ENCODE peak calls at places on chromosomes 6 and 20, in seven cellular contexts. One of them, this sample, is unnamed.

GRCh38 chr6:100115702-100116101 is 121.7 kb upstream of the MCHR2 start:
- DNase-seq in K562: no peak
- DNase-seq in HCT116: no peak
- DNase-seq in GM12878: no peak
- DNase-seq in HepG2: no peak
- DNase-seq in SK-N-SH: no peak
- DNase-seq in H1: no peak
- DNase-seq in this sample: no peak

GRCh38 chr6:56040271-56040670 is 164.9 kb upstream of the BMP5 start:
- DNase-seq in SK-N-SH: no peak
- DNase-seq in GM12878: no peak
- DNase-seq in HCT116: no peak
- DNase-seq in H1: no peak
- DNase-seq in K562: no peak
- DNase-seq in HepG2: no peak
- DNase-seq in this sample: no peak

GRCh38 chr20:46350201-46350985 is 42.1 kb upstream of the CDH22 start:
- DNase-seq in HCT116: no peak
- DNase-seq in HepG2: no peak
- DNase-seq in GM12878: peak; percentile 54
- DNase-seq in SK-N-SH: no peak
- DNase-seq in K562: peak; percentile 91
- DNase-seq in H1: no peak
- DNase-seq in this sample: no peak

GRCh38 chr20:6635034-6635736 is 132.3 kb upstream of the BMP2 start:
- DNase-seq in HepG2: no peak
- DNase-seq in H1: no peak
- DNase-seq in GM12878: no peak
- DNase-seq in SK-N-SH: no peak
- DNase-seq in HCT116: no peak
- DNase-seq in K562: no peak
- DNase-seq in this sample: no peak

GRCh38 chr20:16378122-16378521 is 195.1 kb downstream of the KIF16B start:
- DNase-seq in GM12878: no peak
- DNase-seq in HepG2: no peak
- DNase-seq in HCT116: no peak
- DNase-seq in K562: no peak
- DNase-seq in SK-N-SH: no peak
- DNase-seq in H1: no peak
- DNase-seq in this sample: no peak

GRCh38 chr20:57596998-57597939 is 23.0 kb downstream of the ZBP1 start:
- DNase-seq in GM12878: no peak
- DNase-seq in SK-N-SH: peak; percentile 94
- DNase-seq in H1: no peak
- DNase-seq in HCT116: peak; percentile 8
- DNase-seq in HepG2: peak; percentile 43
- DNase-seq in K562: peak; percentile 80
- DNase-seq in this sample: peak; percentile 57

GRCh38 chr6:166627875-166628849 is 1.1 kb upstream of the RPS6KA2 start:
- DNase-seq in HepG2: peak; percentile 25
- DNase-seq in SK-N-SH: peak; percentile 80
- DNase-seq in K562: peak; percentile 53
- DNase-seq in GM12878: no peak
- DNase-seq in HCT116: no peak
- DNase-seq in H1: no peak
- DNase-seq in this sample: peak; percentile 36

GRCh38 chr6:45222380-45222779 is 105.8 kb upstream of the RUNX2 start:
- DNase-seq in GM12878: no peak
- DNase-seq in HepG2: no peak
- DNase-seq in K562: no peak
- DNase-seq in H1: no peak
- DNase-seq in HCT116: no peak
- DNase-seq in SK-N-SH: peak; percentile 4
- DNase-seq in this sample: no peak

GRCh38 chr6:56862415-56863175 is 92.3 kb upstream of the BEND6 start:
- DNase-seq in GM12878: no peak
- DNase-seq in K562: no peak
- DNase-seq in HCT116: no peak
- DNase-seq in HepG2: no peak
- DNase-seq in SK-N-SH: no peak
- DNase-seq in H1: no peak
- DNase-seq in this sample: no peak

GRCh38 chr20:46145646-46146045 is 27.5 kb downstream of the CD40 start:
- DNase-seq in GM12878: no peak
- DNase-seq in HCT116: no peak
- DNase-seq in HepG2: no peak
- DNase-seq in K562: no peak
- DNase-seq in H1: no peak
- DNase-seq in SK-N-SH: no peak
- DNase-seq in this sample: no peak

GRCh38 chr6:130858498-130859160 is 31.4 kb downstream of the SMLR1 start:
- DNase-seq in K562: no peak
- DNase-seq in GM12878: no peak
- DNase-seq in H1: no peak
- DNase-seq in SK-N-SH: no peak
- DNase-seq in HepG2: peak; percentile 55
- DNase-seq in HCT116: no peak
- DNase-seq in this sample: no peak

GRCh38 chr20:34337982-34338756 is 24.9 kb upstream of the ITCH start:
- DNase-seq in K562: peak; percentile 45
- DNase-seq in HCT116: no peak
- DNase-seq in GM12878: peak; percentile 62
- DNase-seq in SK-N-SH: no peak
- DNase-seq in HepG2: no peak
- DNase-seq in H1: no peak
- DNase-seq in this sample: no peak

GRCh38 chr20:33685328-33686007 is 717 bp downstream of the E2F1 start:
- DNase-seq in H1: no peak
- DNase-seq in HCT116: no peak
- DNase-seq in GM12878: peak; percentile 62
- DNase-seq in K562: peak; percentile 87
- DNase-seq in HepG2: peak; percentile 71
- DNase-seq in SK-N-SH: peak; percentile 80
- DNase-seq in this sample: peak; percentile 63

GRCh38 chr20:12670292-12670691 is 338.5 kb upstream of the SPTLC3 start:
- DNase-seq in HepG2: no peak
- DNase-seq in H1: no peak
- DNase-seq in GM12878: no peak
- DNase-seq in SK-N-SH: no peak
- DNase-seq in HCT116: no peak
- DNase-seq in K562: no peak
- DNase-seq in this sample: no peak

GRCh38 chr6:33817520-33817919 is 13.7 kb upstream of the MLN start:
- DNase-seq in H1: no peak
- DNase-seq in HepG2: no peak
- DNase-seq in K562: no peak
- DNase-seq in GM12878: no peak
- DNase-seq in SK-N-SH: no peak
- DNase-seq in HCT116: no peak
- DNase-seq in this sample: no peak

GRCh38 chr6:136737343-136738177 is 54.7 kb downstream of the MAP3K5 start:
- DNase-seq in SK-N-SH: no peak
- DNase-seq in K562: peak; percentile 90
- DNase-seq in H1: no peak
- DNase-seq in HCT116: no peak
- DNase-seq in GM12878: no peak
- DNase-seq in HepG2: no peak
- DNase-seq in this sample: no peak

GRCh38 chr6:14925627-14926026 is 320.2 kb upstream of the JARID2 start:
- DNase-seq in SK-N-SH: no peak
- DNase-seq in HCT116: no peak
- DNase-seq in HepG2: no peak
- DNase-seq in K562: no peak
- DNase-seq in H1: no peak
- DNase-seq in GM12878: no peak
- DNase-seq in this sample: no peak

GRCh38 chr6:45419574-45420082 is 41.9 kb upstream of the SUPT3H start:
- DNase-seq in GM12878: no peak
- DNase-seq in SK-N-SH: peak; percentile 55
- DNase-seq in HepG2: peak; percentile 42
- DNase-seq in HCT116: peak; percentile 65
- DNase-seq in H1: no peak
- DNase-seq in K562: peak; percentile 70
- DNase-seq in this sample: peak; percentile 54

GRCh38 chr6:45001663-45002062 is 326.5 kb upstream of the RUNX2 start:
- DNase-seq in HCT116: no peak
- DNase-seq in GM12878: peak; percentile 52
- DNase-seq in H1: no peak
- DNase-seq in K562: no peak
- DNase-seq in HepG2: no peak
- DNase-seq in SK-N-SH: no peak
- DNase-seq in this sample: no peak

GRCh38 chr6:42745083-42745637 is 743 bp downstream of the TBCC start:
- DNase-seq in K562: peak; percentile 57
- DNase-seq in GM12878: no peak
- DNase-seq in HCT116: no peak
- DNase-seq in SK-N-SH: peak; percentile 47
- DNase-seq in HepG2: peak; percentile 27
- DNase-seq in H1: no peak
- DNase-seq in this sample: peak; percentile 20

GRCh38 chr6:90432408-90432775 is 135.7 kb upstream of the BACH2 start:
- DNase-seq in H1: no peak
- DNase-seq in GM12878: no peak
- DNase-seq in HepG2: no peak
- DNase-seq in K562: no peak
- DNase-seq in HCT116: no peak
- DNase-seq in SK-N-SH: no peak
- DNase-seq in this sample: no peak

GRCh38 chr6:135451617-135452190 is 45.8 kb downstream of the AHI1 start:
- DNase-seq in HepG2: peak; percentile 32
- DNase-seq in SK-N-SH: peak; percentile 7
- DNase-seq in GM12878: no peak
- DNase-seq in H1: no peak
- DNase-seq in K562: peak; percentile 47
- DNase-seq in HCT116: peak; percentile 22
- DNase-seq in this sample: no peak

GRCh38 chr20:63321148-63321831 is 28.3 kb downstream of the COL20A1 start:
- DNase-seq in SK-N-SH: no peak
- DNase-seq in H1: no peak
- DNase-seq in HCT116: no peak
- DNase-seq in GM12878: no peak
- DNase-seq in K562: no peak
- DNase-seq in HepG2: no peak
- DNase-seq in this sample: no peak

GRCh38 chr6:2819891-2820814 is 21.5 kb downstream of the SERPINB1 start:
- DNase-seq in H1: no peak
- DNase-seq in SK-N-SH: no peak
- DNase-seq in GM12878: no peak
- DNase-seq in K562: no peak
- DNase-seq in HCT116: no peak
- DNase-seq in HepG2: no peak
- DNase-seq in this sample: no peak
- TF ChIP-seq JUND in H1: no peak
- TF ChIP-seq JUND in SK-N-SH: no peak
- TF ChIP-seq JUND in GM12878: no peak
- TF ChIP-seq JUND in K562: no peak
- TF ChIP-seq JUND in HCT116: no peak
- TF ChIP-seq JUND in HepG2: no peak
- TF ChIP-seq JUND in this sample: no peak

GRCh38 chr6:115753446-115753845 is 307.2 kb downstream of the FRK start:
- DNase-seq in K562: no peak
- DNase-seq in H1: no peak
- DNase-seq in SK-N-SH: no peak
- DNase-seq in GM12878: no peak
- DNase-seq in HepG2: no peak
- DNase-seq in HCT116: no peak
- DNase-seq in this sample: no peak

GRCh38 chr6:115759051-115759450 is 301.6 kb downstream of the FRK start:
- DNase-seq in GM12878: no peak
- DNase-seq in HCT116: no peak
- DNase-seq in HepG2: no peak
- DNase-seq in K562: no peak
- DNase-seq in SK-N-SH: no peak
- DNase-seq in H1: no peak
- DNase-seq in this sample: no peak
- TF ChIP-seq JUND in GM12878: no peak
- TF ChIP-seq JUND in HCT116: no peak
- TF ChIP-seq JUND in HepG2: no peak
- TF ChIP-seq JUND in K562: no peak
- TF ChIP-seq JUND in SK-N-SH: no peak
- TF ChIP-seq JUND in H1: no peak
- TF ChIP-seq JUND in this sample: no peak

DNA sequence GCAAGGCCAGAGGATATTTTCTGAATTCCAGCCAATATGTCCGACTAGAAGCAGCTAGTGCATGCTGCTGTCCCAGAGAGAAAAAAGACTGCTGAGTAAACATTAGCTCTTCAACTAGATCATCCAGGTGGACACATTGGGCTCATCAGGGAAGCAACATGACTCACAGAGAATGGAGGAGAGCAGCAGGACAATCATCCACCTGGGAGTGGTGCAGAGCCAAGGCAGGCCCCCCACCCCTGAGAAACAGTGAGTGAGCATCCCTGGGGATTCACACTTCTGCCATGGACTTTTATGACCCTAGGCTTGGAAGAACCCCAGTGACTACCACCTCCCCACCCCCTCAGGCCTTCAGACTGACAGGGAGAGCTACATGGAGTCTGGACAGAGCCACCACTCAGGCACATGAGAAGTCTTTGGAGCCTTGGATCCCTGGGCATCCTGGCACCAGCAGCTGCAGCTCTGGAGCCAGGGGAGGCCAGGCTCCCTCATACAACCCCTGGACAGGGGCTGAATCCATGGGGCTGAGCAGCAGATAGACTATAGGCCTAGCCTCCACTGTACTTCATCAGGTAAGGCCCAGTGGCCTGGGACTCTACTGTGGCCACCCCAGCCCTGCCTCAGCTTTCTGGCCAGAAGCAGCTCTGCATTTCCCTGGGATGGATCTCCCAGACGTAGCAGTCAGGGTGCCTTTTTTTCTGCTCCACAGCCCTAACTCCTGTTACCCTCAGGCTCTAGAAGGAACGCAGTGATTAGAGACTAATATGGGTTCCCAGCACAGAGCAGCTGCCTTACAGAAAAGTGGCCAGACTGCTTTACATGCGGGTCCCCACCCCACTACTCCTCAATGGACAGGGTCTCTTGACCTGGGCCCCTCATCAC is 82.9 kb upstream of the RNF217 start:
- DNase-seq in GM12878: no peak
- DNase-seq in K562: no peak
- DNase-seq in HepG2: no peak
- DNase-seq in H1: no peak
- DNase-seq in SK-N-SH: no peak
- DNase-seq in HCT116: no peak
- DNase-seq in this sample: no peak
- TF ChIP-seq JUND in GM12878: no peak
- TF ChIP-seq JUND in K562: no peak
- TF ChIP-seq JUND in HepG2: no peak
- TF ChIP-seq JUND in H1: no peak
- TF ChIP-seq JUND in SK-N-SH: no peak
- TF ChIP-seq JUND in HCT116: no peak
- TF ChIP-seq JUND in this sample: no peak

DNA sequence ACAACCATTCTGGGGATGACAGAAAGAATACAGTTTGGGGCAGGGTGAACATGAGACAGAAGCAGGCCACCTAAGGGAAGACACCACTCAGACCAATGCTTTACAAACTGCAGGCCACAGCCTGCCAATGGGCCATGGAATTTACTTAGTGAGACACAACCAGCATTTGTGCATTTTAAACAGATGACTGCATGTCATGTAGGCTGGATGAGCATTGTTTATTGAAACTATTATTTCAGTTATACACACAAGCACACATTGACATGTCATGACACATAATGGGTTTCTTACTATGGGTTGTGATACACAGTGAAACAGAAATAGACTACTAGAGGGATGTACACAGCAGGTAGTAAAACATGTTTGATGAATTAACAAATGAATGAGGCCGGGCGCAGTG is 8.0 kb downstream of the PGM3 start:
- DNase-seq in HepG2: no peak
- DNase-seq in K562: no peak
- DNase-seq in HCT116: no peak
- DNase-seq in SK-N-SH: no peak
- DNase-seq in H1: no peak
- DNase-seq in GM12878: no peak
- DNase-seq in this sample: no peak
- TF ChIP-seq JUND in HepG2: no peak
- TF ChIP-seq JUND in K562: no peak
- TF ChIP-seq JUND in HCT116: no peak
- TF ChIP-seq JUND in SK-N-SH: no peak
- TF ChIP-seq JUND in H1: no peak
- TF ChIP-seq JUND in GM12878: no peak
- TF ChIP-seq JUND in this sample: no peak